ENCODE peak calls at places on chromosomes 5 and 9, in ten cellular contexts. T, N, B, W, I, Y, L, Q, R and G are unnamed samples.

GRCh38 chr9:125161284-125161918 is 18.1 kb upstream of the SCAI start:
- DNase-seq in T (no peak), N (peak; percentile 30), B (no peak), W (no peak), I (no peak), Y (peak; percentile 27), L (no peak), Q (peak; percentile 31), R (no peak), G (peak; percentile 72)

GRCh38 chr9:87193151-87193550 is 245.8 kb upstream of the GAS1 start:
- DNase-seq in T (no peak), N (no peak), B (no peak), W (no peak), I (no peak), Y (peak; percentile 36), L (no peak), Q (no peak), R (no peak), G (no peak)

GRCh38 chr9:37953775-37954437 is 50.0 kb upstream of the SLC25A51 start:
- DNase-seq in T (no peak), N (peak; percentile 70), B (no peak), W (no peak), I (no peak), Y (peak; percentile 99), L (peak; percentile 58), Q (peak; percentile 51), R (peak; percentile 87), G (peak; percentile 51)

GRCh38 chr9:89154651-89155336 is 23.8 kb downstream of the SHC3 start:
- DNase-seq in T (no peak), N (peak; percentile 43), B (no peak), W (no peak), I (no peak), Y (peak; percentile 97), L (no peak), Q (no peak), R (peak; percentile 51), G (peak; percentile 2)

GRCh38 chr5:138354387-138354786 is 1.9 kb downstream of the KDM3B start:
- DNase-seq in T (no peak), N (no peak), B (no peak), W (no peak), I (no peak), Y (no peak), L (no peak), Q (no peak), R (no peak), G (no peak)

GRCh38 chr5:159605585-159605984 is 275.3 kb upstream of the IL12B start:
- DNase-seq in T (no peak), N (no peak), B (peak; percentile 29), W (peak; percentile 74), I (no peak), Y (peak; percentile 89), L (no peak), Q (no peak), R (no peak), G (no peak)

GRCh38 chr5:161410640-161411039 is 135.9 kb downstream of the GABRB2 start:
- DNase-seq in T (no peak), N (no peak), B (no peak), W (no peak), I (no peak), Y (no peak), L (no peak), Q (peak; percentile 20), R (no peak), G (peak; percentile 15)

GRCh38 chr5:103902893-103903292 is 340.3 kb upstream of the NUDT12 start:
- DNase-seq in T (no peak), N (no peak), B (no peak), W (no peak), I (no peak), Y (no peak), L (no peak), Q (no peak), R (no peak), G (no peak)

GRCh38 chr5:135386886-135387628 is 12.0 kb downstream of the MACROH2A1 start:
- DNase-seq in T (peak; percentile 55), N (peak; percentile 51), B (no peak), W (no peak), I (no peak), Y (peak; percentile 90), L (no peak), Q (no peak), R (peak; percentile 62), G (peak; percentile 42)

GRCh38 chr5:162591724-162592123 is 524.2 kb downstream of the GABRG2 start:
- DNase-seq in T (no peak), N (no peak), B (no peak), W (no peak), I (no peak), Y (no peak), L (no peak), Q (no peak), R (no peak), G (no peak)

GRCh38 chr5:1383344-1383743 is 38.4 kb upstream of the CLPTM1L start:
- DNase-seq in T (no peak), N (no peak), B (no peak), W (peak; percentile 9), I (no peak), Y (no peak), L (no peak), Q (no peak), R (no peak), G (no peak)

GRCh38 chr9:136327313-136327971 is at the start of gene GPSM1:
- DNase-seq in T (no peak), N (peak; percentile 33), B (peak; percentile 61), W (peak; percentile 51), I (no peak), Y (no peak), L (no peak), Q (peak; percentile 56), R (no peak), G (no peak)

GRCh38 chr5:115487168-115487567 is 57.4 kb downstream of the FEM1C start:
- DNase-seq in T (no peak), N (no peak), B (no peak), W (no peak), I (no peak), Y (no peak), L (no peak), Q (no peak), R (no peak), G (no peak)

GRCh38 chr5:2143088-2143487 is 260.4 kb upstream of the IRX4 start:
- DNase-seq in T (no peak), N (no peak), B (no peak), W (no peak), I (no peak), Y (no peak), L (no peak), Q (no peak), R (no peak), G (no peak)

GRCh38 chr5:16539169-16539666 is 73.6 kb upstream of the ZNF622 start:
- DNase-seq in T (peak; percentile 74), N (peak; percentile 69), B (peak; percentile 65), W (no peak), I (no peak), Y (peak; percentile 82), L (peak; percentile 31), Q (peak; percentile 79), R (no peak), G (peak; percentile 89)

GRCh38 chr9:4700093-4700492 is 20.7 kb downstream of the CDC37L1 start:
- DNase-seq in T (no peak), N (no peak), B (peak; percentile 65), W (no peak), I (no peak), Y (no peak), L (no peak), Q (no peak), R (no peak), G (no peak)
- H3K36me3 ChIP-seq in T (no peaks in the 10 kb centered on the region), N (peaks cover 9% of the 10 kb centered on the region), B (no peaks in the 10 kb centered on the region), W (peaks cover 46% of the 10 kb centered on the region), I (no peaks in the 10 kb centered on the region), Y (peaks cover 25% of the 10 kb centered on the region), L (peaks cover 32% of the 10 kb centered on the region), Q (peaks cover 3% of the 10 kb centered on the region), R (peaks cover 13% of the 10 kb centered on the region), G (peaks cover 4% of the 10 kb centered on the region)

GRCh38 chr9:133103183-133103986 is 17.7 kb downstream of the RALGDS start:
- DNase-seq in T (peak; percentile 83), N (peak; percentile 87), B (peak; percentile 79), W (peak; percentile 70), I (peak; percentile 52), Y (no peak), L (no peak), Q (peak; percentile 76), R (no peak), G (peak; percentile 74)

GRCh38 chr9:133104718-133105460 is 16.2 kb downstream of the RALGDS start:
- DNase-seq in T (peak; percentile 19), N (no peak), B (peak; percentile 6), W (no peak), I (no peak), Y (no peak), L (peak; percentile 1), Q (no peak), R (no peak), G (no peak)

GRCh38 chr9:133102190-133103021 is 18.6 kb downstream of the RALGDS start:
- DNase-seq in T (peak; percentile 26), N (no peak), B (peak; percentile 5), W (no peak), I (no peak), Y (no peak), L (no peak), Q (no peak), R (no peak), G (no peak)

GRCh38 chr9:133105461-133105770 is 15.6 kb downstream of the RALGDS start:
- DNase-seq in T (no peak), N (no peak), B (peak; percentile 6), W (no peak), I (no peak), Y (no peak), L (no peak), Q (no peak), R (no peak), G (no peak)

GRCh38 chr9:133103987-133104505 is 17.0 kb downstream of the RALGDS start:
- DNase-seq in T (no peak), N (no peak), B (peak; percentile 10), W (no peak), I (no peak), Y (no peak), L (no peak), Q (no peak), R (no peak), G (no peak)
- H3K36me3 ChIP-seq in T (peaks cover 7% of the 10 kb centered on the region), N (peaks cover 8% of the 10 kb centered on the region), B (peaks cover 33% of the 10 kb centered on the region), W (peaks cover 43% of the 10 kb centered on the region), I (peaks cover 33% of the 10 kb centered on the region), Y (peaks cover 13% of the 10 kb centered on the region), L (peaks cover 85% of the 10 kb centered on the region), Q (no peaks in the 10 kb centered on the region), R (peaks cover 48% of the 10 kb centered on the region), G (peaks cover 89% of the 10 kb centered on the region)

DNA sequence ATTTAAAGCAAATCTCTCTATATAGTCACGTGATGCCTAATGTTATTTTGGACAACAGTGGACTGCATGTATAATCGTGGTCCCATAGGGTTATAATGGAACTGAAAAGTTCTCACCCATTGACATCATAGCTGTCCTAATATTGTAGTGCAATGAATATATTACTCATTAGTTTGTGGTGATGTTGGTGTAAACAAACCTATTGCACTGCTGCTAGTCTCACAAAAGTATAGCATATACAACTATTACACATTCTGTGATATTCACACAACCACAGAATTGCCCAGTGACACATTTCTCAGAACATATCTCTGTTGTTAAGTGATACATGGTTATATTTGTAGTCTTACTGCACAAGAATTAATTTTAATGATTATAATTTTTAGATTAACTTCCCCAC is 37.7 kb downstream of the IPO11 start:
- DNase-seq in T (no peak), N (no peak), B (no peak), W (no peak), I (no peak), Y (no peak), L (no peak), Q (no peak), R (no peak), G (no peak)
- H3K36me3 ChIP-seq in T (no peaks in the 10 kb centered on the region), N (peaks cover 14% of the 10 kb centered on the region), B (no peaks in the 10 kb centered on the region), W (peaks cover 6% of the 10 kb centered on the region), I (no peaks in the 10 kb centered on the region), Y (peaks cover 7% of the 10 kb centered on the region), L (peaks cover 8% of the 10 kb centered on the region), Q (no peaks in the 10 kb centered on the region), R (peaks cover 4% of the 10 kb centered on the region), G (peaks cover 5% of the 10 kb centered on the region)

GRCh38 chr9:133367221-133367620 is 8.6 kb downstream of the SURF4 start:
- DNase-seq in T (peak; percentile 27), N (no peak), B (no peak), W (no peak), I (no peak), Y (no peak), L (no peak), Q (no peak), R (no peak), G (no peak)
- H3K36me3 ChIP-seq in T (peaks cover 19% of the 10 kb centered on the region), N (peaks cover 32% of the 10 kb centered on the region), B (peaks cover 4% of the 10 kb centered on the region), W (peaks cover 24% of the 10 kb centered on the region), I (no peaks in the 10 kb centered on the region), Y (peaks cover 58% of the 10 kb centered on the region), L (peaks cover 43% of the 10 kb centered on the region), Q (peaks cover 4% of the 10 kb centered on the region), R (peaks cover 58% of the 10 kb centered on the region), G (peaks cover 89% of the 10 kb centered on the region)